ENCODE peak calls at places on chromosomes 4 and X, in seven cellular contexts. P is breast epithelium, Y is OCI-LY7, M is endodermal cell, X is thoracic aorta, I is IMR-90, H is GM23248. Z is an unnamed sample.

GRCh38 chr4:169238445-169238844 is 32.3 kb downstream of the SH3RF1 start:
- DNase-seq in H (peak; percentile 68), I (peak; percentile 47), P (no peak), X (peak; percentile 6), M (no peak), Y (no peak), Z (no peak)

GRCh38 chrX:48695524-48695875 is 1.0 kb upstream of the SUV39H1 start:
- DNase-seq in P (no peak), X (no peak), H (peak; percentile 45), I (peak; percentile 28), M (no peak), Y (no peak), Z (no peak)

GRCh38 chrX:154517101-154517781 is 1.2 kb upstream of the FAM3A start:
- DNase-seq in Y (no peak), P (no peak), H (no peak), X (no peak), M (peak; percentile 84), I (no peak), Z (no peak)

GRCh38 chr4:15065516-15065915 is 63.2 kb downstream of the CPEB2 start:
- DNase-seq in Y (no peak), X (no peak), P (no peak), M (no peak), H (no peak), I (no peak), Z (no peak)

GRCh38 chr4:140372607-140373327 is 679 bp upstream of the SCOC start:
- DNase-seq in Y (peak; percentile 13), M (peak; percentile 49), P (no peak), I (peak; percentile 13), H (peak; percentile 55), X (no peak), Z (peak; percentile 54)

GRCh38 chr4:118224239-118224829 is 128.5 kb downstream of the PRSS12 start:
- DNase-seq in Y (peak; percentile 55), X (no peak), I (peak; percentile 80), P (no peak), M (no peak), H (peak; percentile 70), Z (peak; percentile 14)

GRCh38 chr4:151563194-151563593 is 154.2 kb downstream of the FHIP1A start:
- DNase-seq in X (no peak), P (no peak), I (no peak), M (no peak), H (no peak), Y (no peak), Z (no peak)

GRCh38 chr4:14924945-14925344 is 77.3 kb upstream of the CPEB2 start:
- DNase-seq in X (no peak), P (no peak), I (no peak), M (no peak), Y (no peak), H (no peak), Z (no peak)

GRCh38 chr4:183402771-183403170 is 41.7 kb upstream of the CDKN2AIP start:
- DNase-seq in H (peak; percentile 45), M (no peak), I (no peak), P (no peak), X (no peak), Y (no peak), Z (no peak)

GRCh38 chr4:34046580-34046979 is 2197.7 kb downstream of the ARAP2 start:
- DNase-seq in Y (no peak), P (no peak), M (no peak), X (no peak), I (peak; percentile 34), H (peak; percentile 74), Z (no peak)

GRCh38 chr4:164616961-164617360 is 137.0 kb upstream of the SMIM31 start:
- DNase-seq in P (no peak), I (no peak), Y (no peak), X (no peak), H (no peak), M (peak; percentile 54), Z (no peak)

GRCh38 chrX:151694661-151695582 is at the start of gene PRRG3:
- DNase-seq in M (peak; percentile 69), Y (no peak), X (no peak), I (no peak), H (no peak), P (no peak), Z (no peak)

GRCh38 chr4:126530996-126531585 is 1101.7 kb upstream of the INTU start:
- DNase-seq in X (no peak), I (peak; percentile 2), P (no peak), Y (no peak), H (no peak), M (no peak), Z (no peak)

GRCh38 chr4:2290974-2291704 is 29.2 kb upstream of the MXD4 start:
- DNase-seq in X (no peak), P (peak; percentile 31), Y (peak; percentile 78), M (peak; percentile 50), I (no peak), H (no peak), Z (peak; percentile 81)

GRCh38 chrX:44344687-44345086 is 1.2 kb upstream of the EFHC2 start:
- DNase-seq in I (no peak), Y (no peak), X (no peak), M (no peak), H (no peak), P (no peak), Z (peak; percentile 36)

GRCh38 chr4:32475710-32476109 is 1755.5 kb downstream of the PCDH7 start:
- DNase-seq in H (no peak), Y (no peak), P (no peak), M (no peak), I (no peak), X (no peak), Z (no peak)

GRCh38 chr4:147732516-147733193 is 767 bp downstream of the ARHGAP10 start:
- DNase-seq in Y (no peak), X (no peak), I (peak; percentile 39), H (peak; percentile 72), P (no peak), M (peak; percentile 86), Z (no peak)

GRCh38 chrX:6292599-6292998 is 63.9 kb upstream of the NLGN4X start:
- DNase-seq in M (peak; percentile 58), I (no peak), P (no peak), Y (no peak), X (no peak), H (no peak), Z (no peak)

GRCh38 chrX:124086411-124086810 is 124.9 kb downstream of the STAG2 start:
- DNase-seq in X (no peak), H (no peak), Y (no peak), I (no peak), M (no peak), P (no peak), Z (peak; percentile 59)

GRCh38 chr4:2291705-2292651 is 30.1 kb upstream of the MXD4 start:
- DNase-seq in P (peak; percentile 49), X (no peak), H (no peak), Y (no peak), I (no peak), M (peak; percentile 42), Z (no peak)

GRCh38 chr4:95549246-95550138 is 719 bp upstream of the UNC5C start:
- DNase-seq in Y (no peak), I (peak; percentile 19), H (peak; percentile 19), M (peak; percentile 86), P (no peak), X (no peak), Z (no peak)

GRCh38 chr4:169369634-169370033 is 98.9 kb upstream of the SH3RF1 start:
- DNase-seq in I (no peak), P (no peak), Y (no peak), X (no peak), M (no peak), H (no peak), Z (no peak)

GRCh38 chr4:72857787-72858186 is 211.7 kb downstream of the COX18 start:
- DNase-seq in I (no peak), M (no peak), P (no peak), H (peak; percentile 11), Y (no peak), X (no peak), Z (no peak)

GRCh38 chr4:55947254-55947882 is 1.4 kb upstream of the CEP135 start:
- DNase-seq in I (peak; percentile 36), P (no peak), M (no peak), X (no peak), H (peak; percentile 35), Y (peak; percentile 91), Z (no peak)
- H3K4me3 ChIP-seq in I (peak overlapping the region; percentile 24), P (peak overlapping the region; percentile 89), M (no peak overlapping the region), X (peak overlapping the region; percentile 90), H (peak overlapping the region; percentile 84), Y (peak overlapping the region; percentile 82), Z (peak overlapping the region; percentile 54)

GRCh38 chr4:10143171-10143570 is 26.6 kb upstream of the WDR1 start:
- DNase-seq in P (no peak), I (no peak), H (no peak), X (no peak), M (no peak), Y (no peak), Z (no peak)

GRCh38 chr4:10139518-10139917 is 22.9 kb upstream of the WDR1 start:
- DNase-seq in P (no peak), H (no peak), X (no peak), I (no peak), Y (no peak), M (no peak), Z (no peak)

GRCh38 chr4:10140866-10141759 is 24.5 kb upstream of the WDR1 start:
- DNase-seq in H (no peak), P (no peak), M (peak; percentile 85), I (no peak), X (no peak), Y (no peak), Z (no peak)

GRCh38 chr4:10144479-10144878 is 27.9 kb upstream of the WDR1 start:
- DNase-seq in M (no peak), X (no peak), Y (no peak), P (no peak), I (no peak), H (no peak), Z (no peak)

DNA sequence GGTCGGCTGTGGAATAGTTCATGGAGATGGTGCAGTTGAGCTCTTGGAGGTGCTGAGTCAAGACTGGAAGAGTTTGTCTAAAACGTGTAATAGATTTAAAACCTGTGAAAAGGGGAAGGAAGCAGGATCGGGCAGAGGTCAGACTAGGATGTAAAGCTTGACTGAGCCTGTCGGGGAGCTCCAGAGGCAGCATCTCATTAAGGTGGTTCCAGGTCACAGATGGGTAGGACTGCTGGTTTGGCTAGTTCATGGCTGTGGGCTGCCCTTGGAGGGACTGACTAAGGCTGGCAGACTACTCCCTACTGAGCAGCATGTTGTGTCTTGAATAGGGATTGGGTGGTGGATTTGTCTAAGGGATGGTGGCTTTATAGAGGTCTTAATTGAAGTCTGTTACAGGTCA is 28.4 kb upstream of the WDR1 start:
- DNase-seq in H (no peak), M (no peak), X (no peak), P (no peak), Y (no peak), I (no peak), Z (no peak)
- H3K4me1 ChIP-seq in H (no peaks in the 10 kb centered on the region), M (no peaks in the 10 kb centered on the region), X (no peaks in the 10 kb centered on the region), P (no peaks in the 10 kb centered on the region), Y (no peaks in the 10 kb centered on the region), I (no peaks in the 10 kb centered on the region), Z (no peaks in the 10 kb centered on the region)

DNA sequence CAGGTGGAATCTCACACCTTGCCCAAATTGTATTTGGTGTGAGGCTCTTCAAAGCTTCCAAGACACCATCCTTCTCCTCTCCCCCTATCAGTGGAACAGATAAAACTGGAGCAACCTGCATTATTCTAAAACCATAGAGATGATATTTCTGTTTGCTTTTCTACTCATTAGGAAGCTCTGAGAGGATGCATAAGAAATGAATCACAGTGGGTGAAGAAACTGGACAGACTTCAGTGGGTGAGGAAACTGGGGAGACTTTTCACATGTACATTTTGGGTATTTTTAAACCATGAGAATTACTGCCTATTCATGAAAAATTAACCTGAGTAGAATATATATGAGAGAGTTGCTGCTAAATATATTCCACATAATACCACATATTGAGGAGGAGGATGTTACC is 16.4 kb downstream of the HAND2 start:
- DNase-seq in X (no peak), H (peak; percentile 70), P (no peak), I (no peak), M (no peak), Y (no peak), Z (no peak)
- H3K27ac ChIP-seq in X (no peak overlapping the region), H (peak overlapping the region; percentile 32), P (no peak overlapping the region), I (no peak overlapping the region), M (no peak overlapping the region), Y (no peak overlapping the region), Z (no peak overlapping the region)

GRCh38 chrX:13029341-13029740 is 15.1 kb downstream of the FAM9C start:
- DNase-seq in I (peak; percentile 43), M (peak; percentile 84), Y (no peak), P (peak; percentile 53), H (peak; percentile 48), X (no peak), Z (no peak)
- H3K4me3 ChIP-seq in I (no peak overlapping the region), M (peak overlapping the region; percentile 70), Y (no peak overlapping the region), P (peak overlapping the region; percentile 31), H (peak overlapping the region; percentile 42), X (peak overlapping the region; percentile 41), Z (no peak overlapping the region)

Z was measured in CD4-positive, alpha-beta memory T cell.